ENCODE peak calls at places on chromosomes 16 and 17, in four cellular contexts. B is GM12891, K is H1, R is K562. O is an unnamed sample.

GRCh38 chr17:52035336-52035915 is 123.1 kb downstream of the CA10 start:
- DNase-seq in B (no peak), K (no peak), R (no peak), O (no peak)

GRCh38 chr16:69123894-69124293 is 8.5 kb downstream of the CHTF8 start:
- DNase-seq in B (peak; percentile 43), K (no peak), R (peak; percentile 46), O (no peak)

GRCh38 chr17:32520737-32521399 is 34.1 kb downstream of the CDK5R1 start:
- DNase-seq in B (no peak), K (no peak), R (no peak), O (no peak)

GRCh38 chr16:7504844-7505243 is 172.2 kb downstream of the RBFOX1 start:
- DNase-seq in B (no peak), K (no peak), R (no peak), O (no peak)

GRCh38 chr16:87344931-87345631 is 27.9 kb upstream of the C16orf95 start:
- DNase-seq in B (no peak), K (no peak), R (no peak), O (peak; percentile 46)

GRCh38 chr16:88886915-88887521 is 20.6 kb upstream of the PABPN1L start:
- DNase-seq in B (no peak), K (no peak), R (no peak), O (no peak)

GRCh38 chr16:88073201-88073721 is 122.0 kb downstream of the BANP start:
- DNase-seq in B (no peak), K (no peak), R (no peak), O (no peak)

GRCh38 chr16:81625544-81626152 is 153.4 kb upstream of the PLCG2 start:
- DNase-seq in B (no peak), K (no peak), R (no peak), O (peak; percentile 54)

GRCh38 chr16:81432899-81433560 is 11.6 kb upstream of the CMIP start:
- DNase-seq in B (no peak), K (no peak), R (no peak), O (no peak)

GRCh38 chr16:77211880-77212735 is 12.9 kb downstream of the SYCE1L start:
- DNase-seq in B (peak; percentile 74), K (peak; percentile 80), R (peak; percentile 68), O (peak; percentile 64)

DNA sequence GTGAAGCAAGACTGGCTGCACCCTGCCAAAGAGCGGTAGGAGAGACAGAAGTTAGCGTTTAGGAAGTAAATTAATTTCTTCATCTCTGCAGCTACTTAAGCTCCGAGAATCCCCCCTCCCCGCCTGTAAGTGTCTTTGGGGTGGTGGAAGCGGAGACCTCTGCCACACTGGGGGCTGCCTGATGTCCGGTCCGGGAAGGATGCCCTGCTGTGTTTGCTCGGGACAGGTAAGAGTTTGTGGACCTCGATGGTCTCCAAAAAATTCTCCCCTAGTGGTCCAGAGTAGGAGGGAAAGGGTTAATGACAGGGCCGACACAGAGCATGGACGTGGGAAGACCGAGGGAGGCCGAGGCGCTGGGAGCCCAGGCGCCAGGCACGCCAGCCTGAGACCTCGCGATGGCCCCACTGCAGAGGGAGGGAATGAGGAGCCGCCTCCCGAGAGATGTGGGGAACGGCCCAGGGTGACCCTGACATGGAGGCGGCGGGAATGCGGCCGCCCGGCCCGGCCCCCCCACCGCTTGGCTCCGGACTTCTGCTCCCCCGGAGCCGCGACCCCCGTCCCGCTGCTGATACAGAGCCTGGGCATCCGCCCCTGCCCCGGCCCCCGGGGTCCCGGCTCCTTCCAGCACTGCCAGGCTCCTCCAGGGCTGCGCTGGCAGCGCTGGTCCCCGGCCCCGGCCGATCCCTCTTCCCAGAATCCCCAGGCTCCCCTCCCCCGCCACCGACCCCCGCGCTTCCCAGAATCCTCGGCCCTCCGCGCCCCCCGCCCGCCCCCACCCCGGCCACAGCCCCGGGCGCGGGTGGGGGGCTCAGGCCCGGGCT is 680 bp downstream of the ZNF629 start:
- DNase-seq in B (no peak), K (no peak), R (peak; percentile 68), O (no peak)
- TF ChIP-seq POLR2AphosphoS5 in B (no peak), K (peak; percentile 14), R (no peak), O (no peak)

DNA sequence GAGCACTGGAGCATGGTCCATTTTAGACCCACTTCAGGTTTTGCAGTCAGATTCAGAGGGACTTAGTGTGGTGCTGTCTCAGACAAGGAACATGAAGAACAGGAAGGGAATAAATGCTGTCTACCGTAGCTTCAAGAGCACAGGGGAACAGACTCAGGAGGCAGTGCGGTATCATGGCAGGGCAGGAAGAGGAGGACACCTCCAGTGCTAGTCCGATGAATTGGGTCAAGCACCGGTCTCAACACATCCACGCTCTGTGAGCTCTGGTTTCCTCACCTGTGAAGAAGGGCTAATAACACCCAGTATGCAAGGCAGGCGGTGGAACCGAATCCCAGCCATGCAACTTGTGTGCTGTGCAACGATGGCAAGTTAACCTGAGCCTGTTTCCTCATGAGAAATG is 3.6 kb upstream of the ANKFY1 start:
- DNase-seq in B (no peak), K (no peak), R (no peak), O (no peak)
- TF ChIP-seq POLR2A in B (no peak), K (no peak), R (no peak), O (peak; percentile 18)

GRCh38 chr17:49997256-49997735 is 2.3 kb upstream of the DLX3 start:
- DNase-seq in B (no peak), K (no peak), R (peak; percentile 5), O (no peak)
- TF ChIP-seq TAF1 in B (no peak), K (no peak), R (no peak), O (no peak)

GRCh38 chr16:57186630-57187507 is 740 bp downstream of the RSPRY1 start:
- DNase-seq in B (no peak), K (no peak), R (peak; percentile 45), O (no peak)
- TF ChIP-seq POLR2AphosphoS5 in B (no peak), K (no peak), R (no peak), O (peak; percentile 8)

DNA sequence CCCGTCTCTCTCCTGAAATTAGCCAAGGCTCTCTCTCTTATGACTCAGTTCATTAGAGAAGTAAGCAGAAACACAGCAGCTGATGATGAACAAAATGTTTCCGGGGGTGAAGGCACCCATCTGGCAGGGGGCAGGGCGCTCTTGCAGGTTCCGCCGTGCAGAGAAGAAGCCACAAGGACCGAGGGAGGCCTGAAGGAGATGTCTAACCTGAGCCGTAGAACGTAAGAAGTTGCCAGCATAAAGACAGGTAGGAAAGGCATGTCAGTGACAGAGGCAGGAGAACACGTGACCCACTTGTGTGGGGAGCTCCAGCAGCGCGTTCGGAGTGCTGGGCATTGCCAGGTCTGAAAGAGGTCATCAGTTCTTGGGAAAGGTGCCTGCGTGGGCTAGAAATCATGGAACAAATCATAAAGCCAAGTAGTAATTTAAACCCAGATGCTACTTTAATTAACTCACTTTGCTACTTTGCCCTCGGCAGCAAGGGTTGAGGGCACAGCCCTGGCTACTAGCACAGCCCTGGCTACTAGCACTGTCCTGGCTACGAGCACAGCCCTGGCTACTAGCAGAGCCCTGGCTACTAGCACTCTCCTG is 198.6 kb downstream of the RPTOR start:
- DNase-seq in B (no peak), K (no peak), R (no peak), O (no peak)
- TF ChIP-seq POLR2A in B (no peak), K (no peak), R (no peak), O (no peak)